ENCODE peak calls at places on chromosomes 12 and 14, in five cellular contexts. One of them, this sample, is unnamed.

GRCh38 chr14:49550284-49551184 is 35.6 kb downstream of the RPS29 start:
- DNase-seq in K562: no peak
- DNase-seq in HepG2: peak; percentile 12
- DNase-seq in H1: no peak
- DNase-seq in GM12878: no peak
- DNase-seq in this sample: no peak

GRCh38 chr12:113005759-113006158 is 27.4 kb downstream of the OAS2 start:
- DNase-seq in K562: peak; percentile 48
- DNase-seq in HepG2: no peak
- DNase-seq in H1: no peak
- DNase-seq in GM12878: no peak
- DNase-seq in this sample: no peak

GRCh38 chr14:55386037-55386798 is 25.4 kb downstream of the ATG14 start:
- DNase-seq in K562: no peak
- DNase-seq in HepG2: no peak
- DNase-seq in H1: no peak
- DNase-seq in GM12878: no peak
- DNase-seq in this sample: no peak

GRCh38 chr14:67883717-67884116 is 64.1 kb downstream of the RAD51B start:
- DNase-seq in K562: no peak
- DNase-seq in HepG2: no peak
- DNase-seq in H1: no peak
- DNase-seq in GM12878: no peak
- DNase-seq in this sample: no peak

GRCh38 chr12:2739832-2740641 is 54.7 kb upstream of the FKBP4 start:
- DNase-seq in K562: no peak
- DNase-seq in HepG2: peak; percentile 32
- DNase-seq in H1: no peak
- DNase-seq in GM12878: no peak
- DNase-seq in this sample: no peak

GRCh38 chr14:51342226-51342625 is 102.2 kb downstream of the TMX1 start:
- DNase-seq in K562: no peak
- DNase-seq in HepG2: peak; percentile 7
- DNase-seq in H1: no peak
- DNase-seq in GM12878: no peak
- DNase-seq in this sample: no peak

GRCh38 chr14:104196461-104197180 is 58.2 kb downstream of the KIF26A start:
- DNase-seq in K562: no peak
- DNase-seq in HepG2: no peak
- DNase-seq in H1: no peak
- DNase-seq in GM12878: no peak
- DNase-seq in this sample: no peak

GRCh38 chr14:64865992-64866391 is 13.7 kb downstream of the SPTB start:
- DNase-seq in K562: no peak
- DNase-seq in HepG2: no peak
- DNase-seq in H1: no peak
- DNase-seq in GM12878: no peak
- DNase-seq in this sample: no peak

GRCh38 chr14:32203928-32204357 is 874 bp upstream of the RNU6-8 start:
- DNase-seq in K562: no peak
- DNase-seq in HepG2: peak; percentile 31
- DNase-seq in H1: no peak
- DNase-seq in GM12878: no peak
- DNase-seq in this sample: no peak

GRCh38 chr12:38144601-38145436 is 171.8 kb upstream of the ALG10B start:
- DNase-seq in K562: no peak
- DNase-seq in HepG2: no peak
- DNase-seq in H1: no peak
- DNase-seq in GM12878: no peak
- DNase-seq in this sample: no peak

GRCh38 chr12:120352117-120352516 is 16.8 kb downstream of the MSI1 start:
- DNase-seq in K562: no peak
- DNase-seq in HepG2: no peak
- DNase-seq in H1: no peak
- DNase-seq in GM12878: no peak
- DNase-seq in this sample: no peak

GRCh38 chr14:103127356-103127755 is 4.1 kb downstream of the TNFAIP2 start:
- DNase-seq in K562: no peak
- DNase-seq in HepG2: no peak
- DNase-seq in H1: no peak
- DNase-seq in GM12878: no peak
- DNase-seq in this sample: peak; percentile 53

GRCh38 chr14:64715146-64715627 is 11.0 kb downstream of the PLEKHG3 start:
- DNase-seq in K562: no peak
- DNase-seq in HepG2: no peak
- DNase-seq in H1: no peak
- DNase-seq in GM12878: no peak
- DNase-seq in this sample: no peak

GRCh38 chr12:46609281-46609623 is 216.5 kb downstream of the SLC38A4 start:
- DNase-seq in K562: no peak
- DNase-seq in HepG2: no peak
- DNase-seq in H1: no peak
- DNase-seq in GM12878: peak; percentile 15
- DNase-seq in this sample: no peak

DNA sequence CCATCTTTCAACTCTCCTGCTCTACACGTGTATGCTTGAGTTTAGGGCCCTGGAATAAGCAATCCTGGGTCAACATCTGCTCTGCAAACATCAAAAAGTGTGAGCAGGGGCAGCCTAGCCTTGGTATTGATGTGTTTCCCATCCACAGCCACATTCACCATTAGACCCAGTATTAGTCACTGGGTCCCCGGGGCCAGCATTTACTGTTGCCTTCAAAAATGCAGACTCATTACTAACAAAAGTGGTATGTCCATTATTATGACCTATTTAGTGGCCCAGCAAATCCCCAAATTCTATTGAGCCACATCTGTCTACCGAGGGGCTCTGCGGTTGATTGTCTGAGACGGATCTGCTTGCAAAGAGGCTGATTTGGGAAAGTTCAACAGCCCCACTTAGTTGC is 661.8 kb downstream of the DIO2 start:
- DNase-seq in K562: no peak
- DNase-seq in HepG2: no peak
- DNase-seq in H1: no peak
- DNase-seq in GM12878: no peak
- DNase-seq in this sample: no peak
- TF ChIP-seq ATF2 in K562: no peak
- TF ChIP-seq ATF2 in HepG2: no peak
- TF ChIP-seq ATF2 in H1: no peak
- TF ChIP-seq ATF2 in GM12878: no peak
- TF ChIP-seq ATF2 in this sample: no peak

DNA sequence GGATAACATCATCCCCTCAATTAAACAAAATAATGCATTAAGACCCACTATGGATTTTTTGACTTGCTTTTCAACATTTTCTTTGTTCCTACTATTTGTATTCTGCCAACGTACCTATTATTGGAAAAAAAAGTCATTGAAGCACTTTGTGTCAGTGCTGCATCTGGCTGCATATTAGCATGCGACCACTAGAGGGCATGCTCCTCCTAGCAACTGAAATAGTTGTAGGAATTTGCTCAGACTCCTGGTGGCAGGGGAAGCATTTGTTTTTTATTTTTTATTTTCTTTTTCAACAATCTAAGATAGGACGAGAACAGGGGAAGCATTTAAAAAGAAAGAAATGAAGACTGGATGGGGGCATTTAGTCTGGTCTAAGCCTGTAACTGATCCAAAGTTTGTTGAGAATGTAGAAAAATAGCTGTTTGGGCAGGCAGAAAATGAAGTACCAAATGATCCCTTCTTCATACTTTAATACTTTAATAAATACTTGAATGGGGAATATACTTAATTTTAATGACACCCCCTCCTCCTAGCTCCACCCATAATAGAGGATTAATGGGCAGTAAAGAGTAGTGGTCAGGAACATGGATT is 14.5 kb upstream of the CLEC4A start:
- DNase-seq in K562: peak; percentile 57
- DNase-seq in HepG2: peak; percentile 62
- DNase-seq in H1: peak; percentile 23
- DNase-seq in GM12878: peak; percentile 31
- DNase-seq in this sample: peak; percentile 85
- TF ChIP-seq ATF2 in K562: no peak
- TF ChIP-seq ATF2 in HepG2: no peak
- TF ChIP-seq ATF2 in H1: no peak
- TF ChIP-seq ATF2 in GM12878: no peak
- TF ChIP-seq ATF2 in this sample: no peak

DNA sequence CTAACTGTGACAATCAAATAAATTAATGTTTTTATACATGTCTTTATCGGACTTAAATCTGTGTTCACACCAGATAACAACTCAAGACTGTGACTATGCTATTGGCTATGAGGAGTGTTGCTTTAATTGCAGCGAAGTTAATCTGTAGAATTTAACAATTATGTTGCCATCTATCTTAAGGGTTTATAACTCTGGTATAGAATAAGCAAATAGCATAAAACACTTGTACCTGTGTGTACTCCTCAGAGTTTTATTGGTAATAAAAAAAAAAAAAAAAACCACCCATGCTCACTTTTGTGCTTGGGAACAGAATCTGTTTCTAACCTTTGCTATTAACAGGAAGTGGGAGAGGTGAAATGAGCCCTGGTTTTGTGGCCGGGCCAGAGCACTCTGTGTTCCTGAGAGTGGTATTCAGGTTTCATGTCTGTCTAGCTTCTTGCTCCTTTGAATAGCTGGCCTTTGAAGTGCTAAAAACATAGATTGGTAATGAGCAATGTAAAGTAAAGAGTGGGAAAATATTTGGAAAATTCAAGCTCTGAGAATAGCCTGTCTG is 53.1 kb downstream of the PDE3A start:
- DNase-seq in K562: no peak
- DNase-seq in HepG2: no peak
- DNase-seq in H1: no peak
- DNase-seq in GM12878: no peak
- DNase-seq in this sample: no peak
- TF ChIP-seq ATF2 in K562: no peak
- TF ChIP-seq ATF2 in HepG2: no peak
- TF ChIP-seq ATF2 in H1: no peak
- TF ChIP-seq ATF2 in GM12878: no peak
- TF ChIP-seq ATF2 in this sample: no peak

DNA sequence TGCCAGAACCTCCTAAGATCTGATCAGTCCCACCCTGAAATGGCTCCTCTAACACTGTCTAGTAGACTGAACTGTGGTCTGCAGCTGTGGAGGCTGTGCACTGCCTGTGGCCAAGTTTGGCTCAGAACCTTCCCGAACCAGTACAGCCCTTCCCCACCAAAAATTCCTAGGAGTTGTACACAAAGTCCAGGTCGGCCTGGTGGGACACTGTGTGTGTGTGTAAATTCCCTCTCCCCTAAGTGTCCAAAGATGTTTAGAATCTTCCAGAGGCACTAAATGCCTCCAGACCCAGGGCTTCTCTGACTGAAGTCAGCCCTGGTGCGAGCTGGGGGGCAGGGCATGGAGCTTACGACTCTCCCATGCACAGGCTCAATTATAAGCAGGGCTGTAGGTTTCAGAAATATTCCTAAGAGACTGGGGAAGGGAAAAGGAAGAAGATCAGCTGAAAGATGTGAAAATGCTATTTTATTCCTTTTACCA is 107.0 kb upstream of the ATF7IP start:
- DNase-seq in K562: peak; percentile 27
- DNase-seq in HepG2: no peak
- DNase-seq in H1: no peak
- DNase-seq in GM12878: no peak
- DNase-seq in this sample: no peak
- TF ChIP-seq ATF2 in K562: no peak
- TF ChIP-seq ATF2 in HepG2: no peak
- TF ChIP-seq ATF2 in H1: no peak
- TF ChIP-seq ATF2 in GM12878: no peak
- TF ChIP-seq ATF2 in this sample: no peak

GRCh38 chr14:60616326-60617044 is 32.8 kb downstream of the SIX1 start:
- DNase-seq in K562: no peak
- DNase-seq in HepG2: peak; percentile 7
- DNase-seq in H1: no peak
- DNase-seq in GM12878: no peak
- DNase-seq in this sample: no peak
- TF ChIP-seq ATF2 in K562: no peak
- TF ChIP-seq ATF2 in HepG2: no peak
- TF ChIP-seq ATF2 in H1: no peak
- TF ChIP-seq ATF2 in GM12878: no peak
- TF ChIP-seq ATF2 in this sample: no peak

DNA sequence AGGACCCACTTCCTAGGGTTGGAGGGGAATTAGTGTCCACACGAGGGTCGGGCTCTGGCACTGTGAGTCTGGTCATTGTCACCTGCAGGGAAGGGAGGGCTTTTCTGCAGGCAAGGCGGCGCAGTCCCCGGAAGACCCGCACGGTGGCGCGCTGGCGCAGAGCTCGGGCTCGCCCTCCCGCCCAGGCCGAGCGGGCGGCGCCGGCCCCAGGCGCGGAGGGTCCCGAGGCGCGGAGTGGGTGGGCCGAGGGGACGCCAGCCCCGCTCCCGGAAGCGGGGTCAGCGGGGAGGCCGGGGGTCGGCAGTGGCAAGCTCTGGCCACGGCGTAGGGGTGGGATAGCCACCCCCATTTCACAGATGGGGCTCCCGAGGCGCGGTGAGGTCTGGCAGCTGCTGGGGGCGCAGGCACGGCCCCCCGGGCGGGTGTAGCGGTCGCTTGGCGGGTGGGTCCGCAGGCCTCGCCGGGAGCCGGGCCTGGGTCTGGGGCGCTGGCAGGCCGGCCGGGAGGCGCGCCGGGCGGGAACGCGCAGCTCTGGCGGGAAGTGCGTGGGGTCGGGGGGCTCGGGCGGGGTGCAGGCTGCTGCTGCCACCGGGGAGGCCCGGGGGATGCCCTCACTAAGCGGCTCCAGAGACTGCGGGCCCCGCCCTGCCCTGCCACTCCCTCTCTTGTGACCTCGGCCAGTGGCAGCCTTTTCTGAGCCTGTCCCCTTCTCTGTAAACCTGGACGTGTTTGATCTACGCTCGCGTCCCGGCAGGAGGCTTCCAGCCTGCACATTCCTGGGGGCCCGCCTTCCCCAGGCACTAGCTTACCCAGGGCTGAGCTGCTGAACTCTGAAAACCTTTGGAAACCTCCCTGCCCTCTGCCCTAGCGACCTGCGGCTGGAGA is 46.1 kb downstream of the CYP46A1 start:
- DNase-seq in K562: peak; percentile 82
- DNase-seq in HepG2: peak; percentile 93
- DNase-seq in H1: no peak
- DNase-seq in GM12878: no peak
- DNase-seq in this sample: peak; percentile 93
- TF ChIP-seq ATF2 in K562: no peak
- TF ChIP-seq ATF2 in HepG2: no peak
- TF ChIP-seq ATF2 in H1: no peak
- TF ChIP-seq ATF2 in GM12878: no peak
- TF ChIP-seq ATF2 in this sample: no peak

This sample was measured in WTC11.